ENCODE peak calls at places on chromosomes 16 and 17, in six cellular contexts. One of them, this sample, is unnamed. For H3K27me3, the result is how much of the 10 kb centered on the place peaks cover.

GRCh38 chr17:77312786-77313599 is 172.2 kb downstream of the SEC14L1 start:
- DNase-seq in right lobe of liver: peak
- DNase-seq in left lung: no peak
- DNase-seq in fibroblast of lung: peak
- DNase-seq in HCT116: no peak
- DNase-seq in stomach: peak
- DNase-seq in this sample: no peak

GRCh38 chr17:58181796-58182195 is 10.7 kb upstream of the EPX start:
- DNase-seq in left lung: no peak
- DNase-seq in HCT116: no peak
- DNase-seq in fibroblast of lung: no peak
- DNase-seq in stomach: no peak
- DNase-seq in right lobe of liver: no peak
- DNase-seq in this sample: peak

GRCh38 chr17:6574689-6575595 is 18.6 kb upstream of the PITPNM3 start:
- DNase-seq in left lung: peak
- DNase-seq in right lobe of liver: peak
- DNase-seq in HCT116: no peak
- DNase-seq in stomach: peak
- DNase-seq in fibroblast of lung: peak
- DNase-seq in this sample: no peak

GRCh38 chr17:62778990-62779681 is 29.0 kb downstream of the MARCHF10 start:
- DNase-seq in right lobe of liver: no peak
- DNase-seq in fibroblast of lung: peak
- DNase-seq in HCT116: peak
- DNase-seq in left lung: peak
- DNase-seq in stomach: peak
- DNase-seq in this sample: peak

GRCh38 chr17:2084129-2084765 is 29.3 kb downstream of the HIC1 start:
- DNase-seq in HCT116: no peak
- DNase-seq in left lung: no peak
- DNase-seq in stomach: no peak
- DNase-seq in right lobe of liver: no peak
- DNase-seq in fibroblast of lung: peak
- DNase-seq in this sample: no peak

GRCh38 chr17:34220776-34221390 is 34.2 kb upstream of the CCL2 start:
- DNase-seq in right lobe of liver: no peak
- DNase-seq in fibroblast of lung: no peak
- DNase-seq in HCT116: no peak
- DNase-seq in left lung: no peak
- DNase-seq in stomach: no peak
- DNase-seq in this sample: no peak

GRCh38 chr17:51948128-51948527 is 210.4 kb downstream of the CA10 start:
- DNase-seq in stomach: no peak
- DNase-seq in HCT116: no peak
- DNase-seq in right lobe of liver: no peak
- DNase-seq in left lung: no peak
- DNase-seq in fibroblast of lung: no peak
- DNase-seq in this sample: no peak

GRCh38 chr16:31253642-31254045 is 6.1 kb upstream of the ITGAM start:
- DNase-seq in stomach: peak
- DNase-seq in fibroblast of lung: no peak
- DNase-seq in HCT116: no peak
- DNase-seq in left lung: peak
- DNase-seq in right lobe of liver: peak
- DNase-seq in this sample: no peak

GRCh38 chr17:48515925-48516900 is 14.6 kb downstream of the HOXB1 start:
- DNase-seq in left lung: no peak
- DNase-seq in HCT116: no peak
- DNase-seq in fibroblast of lung: no peak
- DNase-seq in right lobe of liver: no peak
- DNase-seq in stomach: no peak
- DNase-seq in this sample: no peak

GRCh38 chr17:8801135-8801840 is 2.1 kb upstream of the MFSD6L start:
- DNase-seq in stomach: no peak
- DNase-seq in HCT116: no peak
- DNase-seq in fibroblast of lung: no peak
- DNase-seq in right lobe of liver: no peak
- DNase-seq in left lung: no peak
- DNase-seq in this sample: no peak

GRCh38 chr17:77230436-77230830 is 89.7 kb downstream of the SEC14L1 start:
- DNase-seq in stomach: no peak
- DNase-seq in fibroblast of lung: no peak
- DNase-seq in left lung: no peak
- DNase-seq in right lobe of liver: no peak
- DNase-seq in HCT116: no peak
- DNase-seq in this sample: no peak

GRCh38 chr16:705748-706188 is at the start of gene FBXL16:
- DNase-seq in fibroblast of lung: no peak
- DNase-seq in stomach: no peak
- DNase-seq in right lobe of liver: no peak
- DNase-seq in left lung: no peak
- DNase-seq in HCT116: no peak
- DNase-seq in this sample: no peak

GRCh38 chr17:43540821-43541674 is 5.1 kb downstream of the ETV4 start:
- DNase-seq in left lung: no peak
- DNase-seq in right lobe of liver: no peak
- DNase-seq in stomach: no peak
- DNase-seq in HCT116: no peak
- DNase-seq in fibroblast of lung: peak
- DNase-seq in this sample: no peak

GRCh38 chr17:77884967-77885641 is 73.4 kb upstream of the TNRC6C start:
- DNase-seq in stomach: no peak
- DNase-seq in right lobe of liver: no peak
- DNase-seq in left lung: no peak
- DNase-seq in HCT116: no peak
- DNase-seq in fibroblast of lung: no peak
- DNase-seq in this sample: no peak

GRCh38 chr17:16215002-16215272 is 397 bp downstream of the NCOR1 start:
- DNase-seq in left lung: peak
- DNase-seq in HCT116: no peak
- DNase-seq in right lobe of liver: peak
- DNase-seq in stomach: peak
- DNase-seq in fibroblast of lung: no peak
- DNase-seq in this sample: peak

GRCh38 chr17:6456914-6457687 is 12.8 kb downstream of the PIMREG start:
- DNase-seq in fibroblast of lung: peak
- DNase-seq in HCT116: no peak
- DNase-seq in left lung: no peak
- DNase-seq in right lobe of liver: no peak
- DNase-seq in stomach: peak
- DNase-seq in this sample: no peak

GRCh38 chr17:66507103-66507923 is 204.9 kb downstream of the PRKCA start:
- DNase-seq in HCT116: peak
- DNase-seq in stomach: no peak
- DNase-seq in left lung: peak
- DNase-seq in right lobe of liver: no peak
- DNase-seq in fibroblast of lung: peak
- DNase-seq in this sample: no peak

GRCh38 chr17:1997587-1998425 is 27.3 kb downstream of the RTN4RL1 start:
- DNase-seq in right lobe of liver: peak
- DNase-seq in left lung: no peak
- DNase-seq in HCT116: no peak
- DNase-seq in stomach: peak
- DNase-seq in fibroblast of lung: no peak
- DNase-seq in this sample: no peak

GRCh38 chr17:29733151-29733550 is 110.4 kb upstream of the CORO6 start:
- DNase-seq in stomach: no peak
- DNase-seq in fibroblast of lung: peak
- DNase-seq in HCT116: no peak
- DNase-seq in left lung: no peak
- DNase-seq in right lobe of liver: no peak
- DNase-seq in this sample: no peak
- H3K27ac ChIP-seq in stomach: no peak
- H3K27ac ChIP-seq in fibroblast of lung: no peak
- H3K27ac ChIP-seq in HCT116: peak
- H3K27ac ChIP-seq in left lung: peak
- H3K27ac ChIP-seq in right lobe of liver: no peak
- H3K27ac ChIP-seq in this sample: no peak

GRCh38 chr17:61411114-61411943 is 11.7 kb downstream of the TBX2 start:
- DNase-seq in fibroblast of lung: peak
- DNase-seq in stomach: peak
- DNase-seq in HCT116: no peak
- DNase-seq in left lung: peak
- DNase-seq in right lobe of liver: peak
- DNase-seq in this sample: no peak
- H3K27me3 ChIP-seq in fibroblast of lung: under half
- H3K27me3 ChIP-seq in stomach: half or more
- H3K27me3 ChIP-seq in HCT116: under half
- H3K27me3 ChIP-seq in left lung: under half
- H3K27me3 ChIP-seq in right lobe of liver: under half
- H3K27me3 ChIP-seq in this sample: half or more

GRCh38 chr16:88700322-88700635 is 5.9 kb downstream of the RNF166 start:
- DNase-seq in left lung: no peak
- DNase-seq in right lobe of liver: no peak
- DNase-seq in stomach: no peak
- DNase-seq in fibroblast of lung: no peak
- DNase-seq in HCT116: no peak
- DNase-seq in this sample: no peak

GRCh38 chr16:88702364-88703210 is 3.6 kb downstream of the RNF166 start:
- DNase-seq in HCT116: no peak
- DNase-seq in left lung: no peak
- DNase-seq in stomach: no peak
- DNase-seq in fibroblast of lung: no peak
- DNase-seq in right lobe of liver: no peak
- DNase-seq in this sample: no peak

GRCh38 chr16:88703486-88704309 is 2.5 kb downstream of the RNF166 start:
- DNase-seq in stomach: peak
- DNase-seq in fibroblast of lung: no peak
- DNase-seq in left lung: peak
- DNase-seq in right lobe of liver: peak
- DNase-seq in HCT116: no peak
- DNase-seq in this sample: peak

GRCh38 chr16:88700636-88701482 is 5.3 kb downstream of the RNF166 start:
- DNase-seq in HCT116: no peak
- DNase-seq in stomach: peak
- DNase-seq in right lobe of liver: peak
- DNase-seq in left lung: peak
- DNase-seq in fibroblast of lung: peak
- DNase-seq in this sample: no peak

DNA sequence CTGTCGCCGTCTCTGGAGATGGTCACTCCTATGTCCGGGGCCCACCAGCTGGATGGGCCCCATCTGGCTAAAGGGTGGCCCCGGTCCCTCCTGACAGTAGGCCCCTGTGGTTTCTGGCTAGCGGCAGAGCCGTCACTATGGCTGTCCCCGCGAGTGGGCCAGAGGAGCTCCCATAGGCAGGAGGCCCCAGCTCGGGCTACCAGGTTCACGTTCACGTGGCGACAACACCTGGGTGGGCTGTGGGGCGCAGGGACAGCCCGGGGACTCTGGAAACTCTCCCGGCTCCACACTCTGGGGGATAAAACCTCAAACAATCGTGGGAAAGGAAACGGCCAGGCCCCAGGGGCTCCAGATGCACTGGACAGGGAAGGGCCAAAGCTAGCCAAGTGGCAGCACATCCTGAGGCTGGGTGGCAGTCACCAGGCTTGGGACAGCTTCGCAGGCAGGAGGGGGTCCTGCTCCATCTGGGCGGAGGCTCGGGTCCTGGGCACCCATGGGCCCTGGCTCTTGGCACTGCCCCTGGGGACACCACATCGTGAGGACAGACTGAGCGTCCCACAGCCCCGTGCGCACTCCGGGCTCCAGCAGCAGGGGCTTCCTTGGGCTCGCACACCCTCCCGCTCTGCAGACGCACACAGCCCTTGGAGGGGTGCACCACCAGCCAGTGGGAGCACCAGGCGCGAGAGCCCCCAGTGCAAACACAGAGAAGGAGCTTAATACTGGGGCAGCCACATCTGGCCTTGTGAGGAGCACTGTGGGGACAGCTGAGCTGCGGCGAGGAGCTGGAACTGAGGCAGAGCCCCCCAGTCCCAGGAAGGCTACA is 4.5 kb downstream of the RNF166 start:
- DNase-seq in stomach: no peak
- DNase-seq in left lung: no peak
- DNase-seq in HCT116: no peak
- DNase-seq in fibroblast of lung: no peak
- DNase-seq in right lobe of liver: no peak
- DNase-seq in this sample: no peak
- H3K27ac ChIP-seq in stomach: peak
- H3K27ac ChIP-seq in left lung: peak
- H3K27ac ChIP-seq in HCT116: no peak
- H3K27ac ChIP-seq in fibroblast of lung: peak
- H3K27ac ChIP-seq in right lobe of liver: peak
- H3K27ac ChIP-seq in this sample: peak

GRCh38 chr16:50470687-50471086 is 77.5 kb upstream of the NKD1 start:
- DNase-seq in HCT116: no peak
- DNase-seq in stomach: no peak
- DNase-seq in fibroblast of lung: no peak
- DNase-seq in left lung: no peak
- DNase-seq in right lobe of liver: no peak
- DNase-seq in this sample: no peak

GRCh38 chr16:50469744-50470301 is 78.4 kb upstream of the NKD1 start:
- DNase-seq in left lung: no peak
- DNase-seq in HCT116: no peak
- DNase-seq in right lobe of liver: no peak
- DNase-seq in fibroblast of lung: no peak
- DNase-seq in stomach: no peak
- DNase-seq in this sample: peak

GRCh38 chr16:50467943-50468748 is 80.0 kb upstream of the NKD1 start:
- DNase-seq in stomach: peak
- DNase-seq in fibroblast of lung: no peak
- DNase-seq in HCT116: no peak
- DNase-seq in left lung: peak
- DNase-seq in right lobe of liver: no peak
- DNase-seq in this sample: no peak

GRCh38 chr16:50468749-50469078 is 79.5 kb upstream of the NKD1 start:
- DNase-seq in right lobe of liver: no peak
- DNase-seq in fibroblast of lung: no peak
- DNase-seq in left lung: no peak
- DNase-seq in HCT116: no peak
- DNase-seq in stomach: no peak
- DNase-seq in this sample: no peak

GRCh38 chr16:50469121-50469743 is 79.0 kb upstream of the NKD1 start:
- DNase-seq in fibroblast of lung: no peak
- DNase-seq in left lung: no peak
- DNase-seq in HCT116: no peak
- DNase-seq in stomach: no peak
- DNase-seq in right lobe of liver: no peak
- DNase-seq in this sample: no peak
- H3K27me3 ChIP-seq in fibroblast of lung: under half
- H3K27me3 ChIP-seq in left lung: under half
- H3K27me3 ChIP-seq in HCT116: under half
- H3K27me3 ChIP-seq in stomach: under half
- H3K27me3 ChIP-seq in right lobe of liver: under half
- H3K27me3 ChIP-seq in this sample: under half

This sample was measured in dorsolateral prefrontal cortex.